ENCODE peak calls at places on chromosomes 16 and 17, in eight cellular contexts. F is psoas muscle, X is left ventricle myocardium inferior, J is spleen, V is hepatocyte, P is brain microvascular endothelial cell, B is neural progenitor cell, H is heart left ventricle. G is an unnamed sample. For H3K27me3, the result is how much of the 10 kb centered on the place peaks cover.

GRCh38 chr17:6712058-6712853 is 913 bp downstream of the SLC13A5 start:
- DNase-seq in V (peak), P (no peak), X (no peak), H (no peak), F (no peak), J (no peak), B (peak), G (no peak)

GRCh38 chr16:56988161-56988947 is 1.0 kb upstream of the NLRC5 start:
- DNase-seq in V (no peak), F (no peak), B (no peak), H (no peak), P (no peak), X (no peak), J (no peak), G (no peak)

GRCh38 chr16:35176449-35176848 is 1717.0 kb downstream of the TP53TG3F start:
- DNase-seq in F (no peak), H (peak), B (no peak), P (no peak), V (no peak), J (peak), X (peak), G (peak)

GRCh38 chr17:66275651-66276050 is 26.8 kb upstream of the PRKCA start:
- DNase-seq in J (no peak), B (no peak), F (no peak), P (peak), V (peak), H (no peak), X (no peak), G (no peak)

GRCh38 chr17:61410100-61410551 is 10.5 kb downstream of the TBX2 start:
- DNase-seq in X (no peak), B (no peak), F (peak), P (no peak), V (no peak), H (peak), J (peak), G (no peak)

GRCh38 chr17:64150237-64151015 is 20.5 kb upstream of the ERN1 start:
- DNase-seq in P (no peak), V (peak), X (no peak), F (peak), H (no peak), B (no peak), J (no peak), G (no peak)

GRCh38 chr16:616771-617586 is 13.8 kb upstream of the WFIKKN1 start:
- DNase-seq in P (no peak), J (no peak), H (no peak), X (no peak), B (no peak), V (no peak), F (no peak), G (no peak)

GRCh38 chr17:42878123-42878880 is 22.3 kb upstream of the G6PC1 start:
- DNase-seq in X (no peak), H (no peak), F (no peak), V (peak), P (no peak), B (peak), J (no peak), G (no peak)

GRCh38 chr17:49741009-49741691 is 22.8 kb downstream of the FAM117A start:
- DNase-seq in X (no peak), V (no peak), J (no peak), P (no peak), H (no peak), B (no peak), F (no peak), G (no peak)

GRCh38 chr16:50151744-50152143 is 1.4 kb upstream of the TENT4B start:
- DNase-seq in X (no peak), F (no peak), B (no peak), J (peak), H (no peak), P (no peak), V (no peak), G (peak)

GRCh38 chr16:67594956-67595355 is 32.6 kb downstream of the CTCF start:
- DNase-seq in H (no peak), J (no peak), X (no peak), B (no peak), V (peak), P (peak), F (no peak), G (no peak)

GRCh38 chr17:17698869-17699351 is 17.7 kb downstream of the RAI1 start:
- DNase-seq in V (no peak), P (no peak), H (no peak), J (no peak), X (no peak), F (peak), B (peak), G (no peak)

GRCh38 chr16:86768231-86768791 is 190.0 kb downstream of the FOXL1 start:
- DNase-seq in H (no peak), F (no peak), V (no peak), J (no peak), B (no peak), P (no peak), X (no peak), G (no peak)

GRCh38 chr17:83119987-83120864 is 40.8 kb downstream of the METRNL start:
- DNase-seq in B (no peak), X (peak), H (no peak), F (peak), V (no peak), P (no peak), J (peak), G (no peak)

GRCh38 chr16:60491258-60491657 is 1545.0 kb downstream of the CDH8 start:
- DNase-seq in F (no peak), X (no peak), P (no peak), V (no peak), H (no peak), J (no peak), B (no peak), G (no peak)

GRCh38 chr17:9057310-9057709 is 36.0 kb downstream of the NTN1 start:
- DNase-seq in X (no peak), V (no peak), H (no peak), F (no peak), J (no peak), B (no peak), P (no peak), G (no peak)

GRCh38 chr17:68133370-68134045 is 98.0 kb downstream of the KPNA2 start:
- DNase-seq in P (no peak), X (peak), F (peak), H (peak), B (peak), J (no peak), V (no peak), G (no peak)

GRCh38 chr16:10988164-10988803 is 43.9 kb downstream of the CLEC16A start:
- DNase-seq in X (no peak), H (no peak), V (no peak), F (no peak), P (no peak), B (peak), J (no peak), G (no peak)

GRCh38 chr16:89138843-89139520 is 32.6 kb upstream of the CDH15 start:
- DNase-seq in X (no peak), V (no peak), P (no peak), H (no peak), B (no peak), F (no peak), J (peak), G (no peak)

GRCh38 chr17:82826956-82827355 is 12.9 kb downstream of the ZNF750 start:
- DNase-seq in F (no peak), P (no peak), X (no peak), H (no peak), J (no peak), V (no peak), B (no peak), G (no peak)

GRCh38 chr17:48500435-48501426 is 30.1 kb downstream of the HOXB1 start:
- DNase-seq in H (no peak), P (no peak), V (peak), X (no peak), J (no peak), B (no peak), F (no peak), G (no peak)

GRCh38 chr17:37744633-37744927 is 279 bp downstream of the HNF1B start:
- DNase-seq in J (no peak), P (no peak), F (no peak), B (no peak), V (no peak), X (no peak), H (no peak), G (no peak)

GRCh38 chr17:37744961-37745800 is at the start of gene HNF1B:
- DNase-seq in F (no peak), V (peak), B (peak), P (no peak), X (no peak), H (no peak), J (peak), G (no peak)

GRCh38 chr17:37743612-37743874 is 1.3 kb downstream of the HNF1B start:
- DNase-seq in V (peak), F (no peak), J (no peak), H (no peak), B (peak), P (no peak), X (no peak), G (no peak)

GRCh38 chr17:37742762-37743611 is 1.9 kb downstream of the HNF1B start:
- DNase-seq in B (peak), J (no peak), F (no peak), H (no peak), P (no peak), V (peak), X (no peak), G (no peak)

GRCh38 chr17:37743875-37744632 is 805 bp downstream of the HNF1B start:
- DNase-seq in F (no peak), V (peak), H (no peak), B (peak), X (no peak), J (no peak), P (no peak), G (no peak)
- H3K4me3 ChIP-seq in F (peak), V (peak), H (no peak), B (peak), X (peak), J (peak), P (no peak), G (no peak)

DNA sequence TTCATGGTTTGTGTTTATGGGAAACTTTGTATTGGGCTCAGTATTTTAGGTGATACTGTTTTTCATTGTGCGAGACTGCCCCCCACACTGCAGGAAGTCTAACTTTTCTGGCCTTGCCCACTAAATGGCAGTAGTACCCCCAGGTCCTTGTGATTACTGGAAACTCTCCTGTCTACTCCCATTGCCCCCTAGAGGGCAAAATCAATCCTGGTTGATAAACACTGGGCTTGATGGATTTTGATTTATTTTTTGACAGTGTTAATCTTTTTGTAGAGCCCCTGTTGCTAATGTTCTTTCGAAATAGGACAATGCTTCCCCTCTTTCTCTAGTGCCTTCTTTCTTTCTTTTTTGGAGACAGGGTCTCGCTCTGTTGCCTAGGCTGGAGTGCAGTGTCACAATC is 15.5 kb downstream of the METTL9 start:
- DNase-seq in P (no peak), H (no peak), X (no peak), J (no peak), B (no peak), V (no peak), F (no peak), G (no peak)
- TF ChIP-seq CTCF in P (peak), H (no peak), X (peak), J (no peak), B (peak), V (no peak), F (no peak), G (no peak)

GRCh38 chr17:79446347-79446746 is 164.5 kb downstream of the RBFOX3 start:
- DNase-seq in V (no peak), B (no peak), H (no peak), P (no peak), X (no peak), J (no peak), F (no peak), G (no peak)
- H3K27me3 ChIP-seq in V (under half), B (under half), H (under half), P (under half), X (half or more), J (under half), F (under half), G (under half)

DNA sequence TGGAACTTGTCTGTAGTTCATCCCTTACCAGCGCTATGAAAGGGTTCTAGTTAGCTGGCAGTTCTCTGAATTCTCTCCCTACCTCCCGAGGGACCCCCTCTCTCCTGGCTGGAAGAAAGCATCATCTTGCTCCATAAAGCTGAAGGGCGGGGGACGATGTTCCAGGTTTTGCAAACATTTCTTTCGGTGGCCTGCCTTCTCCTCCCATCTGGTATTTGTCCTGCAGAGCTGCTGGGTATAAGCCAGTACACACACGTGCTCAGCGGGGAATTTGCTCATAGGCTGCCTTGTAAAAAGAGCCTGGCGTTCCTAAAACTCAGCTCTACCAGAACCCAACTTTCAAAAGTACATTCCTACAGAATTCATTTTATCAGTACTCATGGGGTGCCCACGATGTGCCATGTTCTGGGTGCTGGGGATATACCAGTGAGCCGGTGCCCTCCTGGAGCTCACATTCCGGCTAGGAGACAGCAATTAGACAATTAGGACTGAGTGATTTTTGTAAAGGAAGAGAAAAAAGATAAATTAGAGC is 616 bp upstream of the MRPL58 start:
- DNase-seq in B (peak), J (no peak), F (peak), H (peak), P (peak), X (peak), V (peak), G (peak)
- H3K4me3 ChIP-seq in B (peak), J (peak), F (peak), H (peak), P (peak), X (peak), V (peak), G (peak)

DNA sequence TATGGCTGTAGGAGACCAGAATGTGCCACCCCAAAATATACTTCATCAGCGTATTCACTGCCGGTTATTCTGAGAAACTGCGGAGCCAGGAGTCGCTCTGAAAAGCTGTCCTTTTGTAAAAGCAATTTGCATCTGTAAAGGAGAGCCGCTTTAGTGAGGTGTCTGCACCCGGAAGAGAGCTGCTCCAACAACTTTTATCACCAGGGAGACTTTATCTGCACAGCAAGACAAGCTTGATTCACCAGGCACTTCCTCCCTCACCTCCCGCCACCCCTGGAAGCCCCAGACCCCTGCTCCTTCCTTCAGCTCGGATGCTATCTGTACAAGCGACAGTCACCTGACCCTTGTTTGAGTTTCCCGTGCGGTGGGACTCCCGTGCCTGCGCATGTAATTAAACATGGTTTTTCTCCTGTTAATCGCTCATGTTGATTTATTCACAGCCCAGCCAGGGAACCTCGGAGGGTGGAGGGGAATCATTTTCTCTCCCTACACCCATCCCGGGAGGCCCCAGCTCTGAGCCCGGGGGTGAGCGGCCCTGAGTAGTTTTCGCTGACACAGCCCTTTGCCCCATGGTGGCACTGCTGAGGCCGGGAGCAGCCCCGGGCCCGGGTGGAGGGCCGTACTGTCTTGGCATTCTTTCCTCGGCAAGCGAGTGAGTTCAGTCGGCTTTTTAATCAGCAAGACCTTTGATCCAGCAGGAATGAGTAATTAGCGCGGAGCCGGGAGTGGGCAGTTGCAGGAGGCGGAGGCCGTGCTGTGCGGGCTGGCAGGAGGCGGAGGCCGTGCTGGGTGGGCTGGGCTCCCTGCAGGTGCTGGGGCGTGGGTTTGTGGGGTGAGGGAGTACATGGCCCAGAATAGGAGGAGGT is 222.7 kb upstream of the CIBAR2 start:
- DNase-seq in X (no peak), V (peak), B (peak), J (no peak), H (no peak), F (no peak), P (no peak), G (no peak)
- TF ChIP-seq CTCF in X (no peak), V (peak), B (peak), J (no peak), H (no peak), F (no peak), P (no peak), G (no peak)

DNA sequence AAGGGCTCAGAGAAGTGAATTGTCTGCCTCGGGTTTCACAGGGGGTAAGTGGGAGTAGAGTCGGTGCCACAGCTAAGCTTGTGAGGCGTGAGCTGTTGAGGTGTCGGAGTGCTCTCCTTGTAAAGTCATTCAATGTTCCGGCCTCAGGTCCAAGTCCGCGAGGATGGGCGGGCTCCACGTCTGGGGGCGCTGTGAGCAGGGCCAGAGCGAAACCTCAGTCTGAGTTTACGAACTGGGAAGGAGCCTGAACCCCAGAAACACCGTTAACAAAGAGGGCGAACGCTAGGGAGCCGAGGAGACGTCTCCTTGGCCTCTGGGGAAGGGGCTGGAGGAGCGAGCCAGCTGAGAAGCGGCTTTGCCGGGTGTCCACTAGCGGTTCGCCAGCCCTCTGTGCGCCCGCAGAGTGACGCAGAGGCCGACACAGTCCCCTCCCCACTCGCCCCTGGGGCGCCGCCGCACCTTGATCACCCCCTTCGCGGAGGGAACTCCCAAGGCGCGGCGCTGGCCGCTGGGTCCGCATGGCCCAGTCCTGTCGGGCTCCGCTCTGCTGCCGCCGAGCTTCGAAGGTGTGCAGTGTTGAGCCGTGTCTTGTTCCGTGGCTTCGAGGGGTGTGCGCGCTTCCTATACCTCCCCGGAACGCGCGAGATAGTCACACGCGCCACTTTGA is 4.9 kb downstream of the IRX3 start:
- DNase-seq in H (no peak), J (no peak), F (no peak), P (no peak), V (peak), X (no peak), B (peak), G (no peak)
- H3K27me3 ChIP-seq in H (under half), J (half or more), F (under half), P (under half), V (half or more), X (under half), B (half or more), G (under half)

DNA sequence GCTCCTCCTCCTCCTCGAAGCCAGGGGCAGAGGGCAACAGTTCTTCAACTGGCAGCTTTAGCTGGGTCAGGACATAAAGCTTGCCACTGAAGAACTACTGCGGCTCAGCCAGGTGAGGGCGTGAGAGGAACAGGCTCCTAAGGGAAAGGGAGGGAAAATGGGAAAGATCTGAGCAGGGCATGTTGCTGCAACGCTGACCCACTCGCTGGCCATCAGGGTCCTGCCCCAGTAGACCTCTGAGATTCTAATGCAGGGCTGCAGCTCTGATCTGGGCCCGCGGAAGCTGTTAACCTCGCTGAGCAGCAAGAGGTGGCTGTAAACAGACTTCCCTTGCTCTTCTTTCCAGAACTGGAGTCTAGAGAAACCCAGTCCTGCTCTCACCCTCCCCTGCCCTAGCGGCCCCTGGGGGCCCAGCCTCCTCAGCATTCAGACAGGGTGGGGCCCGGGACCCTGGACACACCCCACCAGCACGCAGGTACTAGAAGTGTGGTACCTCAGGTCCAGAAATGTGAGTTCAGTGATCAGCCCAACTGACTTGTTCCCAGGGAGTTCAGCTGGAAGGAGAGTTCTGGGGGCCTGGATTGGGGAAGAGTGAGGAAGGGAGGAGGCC is 3.8 kb upstream of the TLCD2 start:
- DNase-seq in X (no peak), J (no peak), F (peak), B (peak), V (peak), H (no peak), P (no peak), G (no peak)
- H3K4me3 ChIP-seq in X (peak), J (peak), F (peak), B (peak), V (peak), H (peak), P (peak), G (peak)

G was measured in heart right ventricle.